ENCODE peak calls at places on chromosomes 5 and 9, in nine cellular contexts. One of them, this sample, is unnamed.

GRCh38 chr5:93150311-93151012 is 430.6 kb downstream of the NR2F1-AS1 start:
- DNase-seq in GM12878: no peak
- DNase-seq in fibroblast of villous mesenchyme: no peak
- DNase-seq in uterus: no peak
- DNase-seq in hepatocyte: no peak
- DNase-seq in tibial artery: no peak
- DNase-seq in GM10248: no peak
- DNase-seq in AG09319: no peak
- DNase-seq in K562: no peak
- DNase-seq in this sample: no peak

GRCh38 chr9:115164511-115164974 is 46.6 kb upstream of the TNC start:
- DNase-seq in GM12878: no peak
- DNase-seq in fibroblast of villous mesenchyme: no peak
- DNase-seq in uterus: no peak
- DNase-seq in hepatocyte: peak
- DNase-seq in tibial artery: no peak
- DNase-seq in GM10248: no peak
- DNase-seq in AG09319: no peak
- DNase-seq in K562: no peak
- DNase-seq in this sample: no peak

GRCh38 chr5:137209232-137209810 is 289.8 kb downstream of the SPOCK1 start:
- DNase-seq in GM12878: no peak
- DNase-seq in fibroblast of villous mesenchyme: peak
- DNase-seq in uterus: no peak
- DNase-seq in hepatocyte: no peak
- DNase-seq in tibial artery: no peak
- DNase-seq in GM10248: no peak
- DNase-seq in AG09319: no peak
- DNase-seq in K562: no peak
- DNase-seq in this sample: no peak

GRCh38 chr9:127212453-127212852 is 52.1 kb upstream of the GARNL3 start:
- DNase-seq in GM12878: no peak
- DNase-seq in fibroblast of villous mesenchyme: no peak
- DNase-seq in uterus: peak
- DNase-seq in hepatocyte: no peak
- DNase-seq in tibial artery: peak
- DNase-seq in GM10248: no peak
- DNase-seq in AG09319: no peak
- DNase-seq in K562: no peak
- DNase-seq in this sample: no peak

GRCh38 chr5:171367424-171368370 is 20.0 kb upstream of the NPM1 start:
- DNase-seq in GM12878: no peak
- DNase-seq in fibroblast of villous mesenchyme: peak
- DNase-seq in uterus: no peak
- DNase-seq in hepatocyte: no peak
- DNase-seq in tibial artery: no peak
- DNase-seq in GM10248: no peak
- DNase-seq in AG09319: no peak
- DNase-seq in K562: no peak
- DNase-seq in this sample: peak

GRCh38 chr9:93451762-93452709 is 551 bp downstream of the FAM120A start:
- DNase-seq in GM12878: no peak
- DNase-seq in fibroblast of villous mesenchyme: peak
- DNase-seq in uterus: peak
- DNase-seq in hepatocyte: peak
- DNase-seq in tibial artery: peak
- DNase-seq in GM10248: peak
- DNase-seq in AG09319: no peak
- DNase-seq in K562: peak
- DNase-seq in this sample: peak

GRCh38 chr9:76216161-76216649 is 178.0 kb downstream of the RFK start:
- DNase-seq in GM12878: no peak
- DNase-seq in fibroblast of villous mesenchyme: peak
- DNase-seq in uterus: no peak
- DNase-seq in hepatocyte: peak
- DNase-seq in tibial artery: no peak
- DNase-seq in GM10248: no peak
- DNase-seq in AG09319: peak
- DNase-seq in K562: no peak
- DNase-seq in this sample: no peak

GRCh38 chr5:30030110-30030509 is 1163.4 kb upstream of the CDH6 start:
- DNase-seq in GM12878: no peak
- DNase-seq in fibroblast of villous mesenchyme: no peak
- DNase-seq in uterus: no peak
- DNase-seq in hepatocyte: no peak
- DNase-seq in tibial artery: no peak
- DNase-seq in GM10248: no peak
- DNase-seq in AG09319: no peak
- DNase-seq in K562: no peak
- DNase-seq in this sample: no peak

GRCh38 chr9:136023401-136024225 is 62.4 kb upstream of the UBAC1 start:
- DNase-seq in GM12878: no peak
- DNase-seq in fibroblast of villous mesenchyme: peak
- DNase-seq in uterus: peak
- DNase-seq in hepatocyte: no peak
- DNase-seq in tibial artery: peak
- DNase-seq in GM10248: no peak
- DNase-seq in AG09319: peak
- DNase-seq in K562: no peak
- DNase-seq in this sample: no peak

GRCh38 chr5:40292006-40292405 is 387.7 kb upstream of the PTGER4 start:
- DNase-seq in GM12878: no peak
- DNase-seq in fibroblast of villous mesenchyme: no peak
- DNase-seq in uterus: no peak
- DNase-seq in hepatocyte: no peak
- DNase-seq in tibial artery: no peak
- DNase-seq in GM10248: no peak
- DNase-seq in AG09319: no peak
- DNase-seq in K562: no peak
- DNase-seq in this sample: no peak

GRCh38 chr9:135093911-135094584 is 6.6 kb downstream of the OLFM1 start:
- DNase-seq in GM12878: no peak
- DNase-seq in fibroblast of villous mesenchyme: no peak
- DNase-seq in uterus: no peak
- DNase-seq in hepatocyte: no peak
- DNase-seq in tibial artery: no peak
- DNase-seq in GM10248: no peak
- DNase-seq in AG09319: no peak
- DNase-seq in K562: no peak
- DNase-seq in this sample: no peak

GRCh38 chr5:168734657-168735344 is 155.6 kb upstream of the PANK3 start:
- DNase-seq in GM12878: no peak
- DNase-seq in fibroblast of villous mesenchyme: no peak
- DNase-seq in uterus: peak
- DNase-seq in hepatocyte: no peak
- DNase-seq in tibial artery: peak
- DNase-seq in GM10248: no peak
- DNase-seq in AG09319: peak
- DNase-seq in K562: no peak
- DNase-seq in this sample: peak

GRCh38 chr9:138122201-138122600 is 244.6 kb downstream of the CACNA1B start:
- DNase-seq in GM12878: no peak
- DNase-seq in fibroblast of villous mesenchyme: no peak
- DNase-seq in uterus: no peak
- DNase-seq in hepatocyte: no peak
- DNase-seq in tibial artery: no peak
- DNase-seq in GM10248: no peak
- DNase-seq in AG09319: no peak
- DNase-seq in K562: no peak
- DNase-seq in this sample: no peak

GRCh38 chr5:33120671-33121070 is 320.1 kb upstream of the TARS1 start:
- DNase-seq in GM12878: no peak
- DNase-seq in fibroblast of villous mesenchyme: no peak
- DNase-seq in uterus: no peak
- DNase-seq in hepatocyte: no peak
- DNase-seq in tibial artery: no peak
- DNase-seq in GM10248: no peak
- DNase-seq in AG09319: no peak
- DNase-seq in K562: no peak
- DNase-seq in this sample: no peak

GRCh38 chr5:59039003-59039295 is 456.1 kb downstream of the RAB3C start:
- DNase-seq in GM12878: no peak
- DNase-seq in fibroblast of villous mesenchyme: no peak
- DNase-seq in uterus: no peak
- DNase-seq in hepatocyte: no peak
- DNase-seq in tibial artery: no peak
- DNase-seq in GM10248: no peak
- DNase-seq in AG09319: no peak
- DNase-seq in K562: no peak
- DNase-seq in this sample: no peak

GRCh38 chr5:111463304-111463703 is 49.0 kb downstream of the STARD4 start:
- DNase-seq in GM12878: no peak
- DNase-seq in fibroblast of villous mesenchyme: no peak
- DNase-seq in uterus: no peak
- DNase-seq in hepatocyte: no peak
- DNase-seq in tibial artery: no peak
- DNase-seq in GM10248: no peak
- DNase-seq in AG09319: no peak
- DNase-seq in K562: no peak
- DNase-seq in this sample: no peak

DNA sequence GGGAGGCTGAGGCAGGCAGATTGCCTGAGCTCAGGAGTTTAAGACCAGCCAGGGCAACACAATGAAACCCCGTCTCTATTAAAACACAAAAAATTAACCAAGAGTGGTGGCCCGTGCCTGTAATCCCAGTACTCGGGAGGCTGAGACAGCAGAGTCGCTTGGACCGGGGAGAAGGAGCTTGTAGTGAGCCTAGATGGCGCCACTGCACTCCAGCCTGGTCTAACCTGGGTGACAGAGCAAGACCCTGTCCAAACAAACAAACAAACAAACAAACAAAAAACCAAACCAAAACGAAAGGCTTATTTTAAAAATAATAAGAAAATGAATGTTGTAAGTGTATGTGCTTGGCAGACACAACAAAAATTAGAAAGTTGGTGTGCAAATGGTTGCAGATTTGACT is 536.3 kb upstream of the PTPRD start:
- DNase-seq in GM12878: no peak
- DNase-seq in fibroblast of villous mesenchyme: no peak
- DNase-seq in uterus: no peak
- DNase-seq in hepatocyte: no peak
- DNase-seq in tibial artery: no peak
- DNase-seq in GM10248: no peak
- DNase-seq in AG09319: no peak
- DNase-seq in K562: no peak
- DNase-seq in this sample: no peak
- TF ChIP-seq CTCF in GM12878: no peak
- TF ChIP-seq CTCF in fibroblast of villous mesenchyme: no peak
- TF ChIP-seq CTCF in uterus: no peak
- TF ChIP-seq CTCF in hepatocyte: no peak
- TF ChIP-seq CTCF in tibial artery: no peak
- TF ChIP-seq CTCF in GM10248: no peak
- TF ChIP-seq CTCF in AG09319: no peak
- TF ChIP-seq CTCF in K562: no peak
- TF ChIP-seq CTCF in this sample: no peak

GRCh38 chr5:98929982-98930355 is 1.2 kb upstream of the CHD1 start:
- DNase-seq in GM12878: no peak
- DNase-seq in fibroblast of villous mesenchyme: no peak
- DNase-seq in uterus: no peak
- DNase-seq in hepatocyte: peak
- DNase-seq in tibial artery: peak
- DNase-seq in GM10248: no peak
- DNase-seq in AG09319: no peak
- DNase-seq in K562: no peak
- DNase-seq in this sample: no peak

GRCh38 chr5:98929123-98929981 is 545 bp upstream of the CHD1 start:
- DNase-seq in GM12878: peak
- DNase-seq in fibroblast of villous mesenchyme: peak
- DNase-seq in uterus: peak
- DNase-seq in hepatocyte: peak
- DNase-seq in tibial artery: peak
- DNase-seq in GM10248: peak
- DNase-seq in AG09319: peak
- DNase-seq in K562: peak
- DNase-seq in this sample: peak

GRCh38 chr5:98927988-98928801 is 612 bp downstream of the CHD1 start:
- DNase-seq in GM12878: no peak
- DNase-seq in fibroblast of villous mesenchyme: peak
- DNase-seq in uterus: peak
- DNase-seq in hepatocyte: peak
- DNase-seq in tibial artery: peak
- DNase-seq in GM10248: peak
- DNase-seq in AG09319: peak
- DNase-seq in K562: peak
- DNase-seq in this sample: peak

GRCh38 chr5:98927242-98927987 is 1.4 kb downstream of the CHD1 start:
- DNase-seq in GM12878: no peak
- DNase-seq in fibroblast of villous mesenchyme: peak
- DNase-seq in uterus: peak
- DNase-seq in hepatocyte: peak
- DNase-seq in tibial artery: peak
- DNase-seq in GM10248: peak
- DNase-seq in AG09319: peak
- DNase-seq in K562: peak
- DNase-seq in this sample: peak

GRCh38 chr5:98928802-98929122 is at the start of gene CHD1:
- DNase-seq in GM12878: no peak
- DNase-seq in fibroblast of villous mesenchyme: peak
- DNase-seq in uterus: peak
- DNase-seq in hepatocyte: peak
- DNase-seq in tibial artery: peak
- DNase-seq in GM10248: peak
- DNase-seq in AG09319: peak
- DNase-seq in K562: peak
- DNase-seq in this sample: peak
- TF ChIP-seq CTCF in GM12878: no peak
- TF ChIP-seq CTCF in fibroblast of villous mesenchyme: no peak
- TF ChIP-seq CTCF in uterus: no peak
- TF ChIP-seq CTCF in hepatocyte: no peak
- TF ChIP-seq CTCF in tibial artery: no peak
- TF ChIP-seq CTCF in GM10248: no peak
- TF ChIP-seq CTCF in AG09319: no peak
- TF ChIP-seq CTCF in K562: no peak
- TF ChIP-seq CTCF in this sample: no peak

GRCh38 chr9:69149321-69149807 is 24.7 kb upstream of the TJP2 start:
- DNase-seq in GM12878: no peak
- DNase-seq in fibroblast of villous mesenchyme: peak
- DNase-seq in uterus: no peak
- DNase-seq in hepatocyte: peak
- DNase-seq in tibial artery: no peak
- DNase-seq in GM10248: no peak
- DNase-seq in AG09319: peak
- DNase-seq in K562: no peak
- DNase-seq in this sample: no peak
- TF ChIP-seq CTCF in GM12878: no peak
- TF ChIP-seq CTCF in fibroblast of villous mesenchyme: peak
- TF ChIP-seq CTCF in uterus: peak
- TF ChIP-seq CTCF in hepatocyte: peak
- TF ChIP-seq CTCF in tibial artery: peak
- TF ChIP-seq CTCF in GM10248: no peak
- TF ChIP-seq CTCF in AG09319: peak
- TF ChIP-seq CTCF in K562: no peak
- TF ChIP-seq CTCF in this sample: no peak

DNA sequence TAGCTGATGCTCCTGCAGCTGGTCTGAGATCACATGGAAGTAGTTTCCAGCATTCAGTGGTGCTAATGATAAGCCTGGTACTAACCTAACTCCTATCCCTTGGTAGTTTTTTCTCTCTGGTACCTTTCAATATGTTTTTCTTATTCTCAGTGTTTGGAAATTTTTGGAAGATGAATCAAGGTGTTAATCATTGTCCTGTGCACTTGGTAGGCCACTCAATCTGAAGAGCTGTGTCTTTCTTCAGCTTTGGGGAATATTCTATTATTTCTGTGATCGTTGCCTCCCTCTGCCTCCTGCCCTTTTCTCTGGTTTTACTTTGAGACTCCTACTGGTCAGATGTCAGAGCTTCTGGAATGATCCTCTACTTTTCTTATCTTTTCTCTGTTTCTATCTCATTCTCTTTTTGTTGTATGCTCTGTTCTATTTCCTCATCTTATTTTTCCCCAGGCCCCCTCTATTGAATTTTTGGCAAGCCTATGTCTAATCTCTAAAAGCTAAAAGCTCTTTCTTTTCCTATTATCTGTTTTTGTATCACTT is 136.8 kb downstream of the APBA1 start:
- DNase-seq in GM12878: no peak
- DNase-seq in fibroblast of villous mesenchyme: no peak
- DNase-seq in uterus: no peak
- DNase-seq in hepatocyte: no peak
- DNase-seq in tibial artery: no peak
- DNase-seq in GM10248: no peak
- DNase-seq in AG09319: no peak
- DNase-seq in K562: no peak
- DNase-seq in this sample: no peak
- TF ChIP-seq CTCF in GM12878: no peak
- TF ChIP-seq CTCF in fibroblast of villous mesenchyme: no peak
- TF ChIP-seq CTCF in uterus: no peak
- TF ChIP-seq CTCF in hepatocyte: no peak
- TF ChIP-seq CTCF in tibial artery: no peak
- TF ChIP-seq CTCF in GM10248: no peak
- TF ChIP-seq CTCF in AG09319: no peak
- TF ChIP-seq CTCF in K562: no peak
- TF ChIP-seq CTCF in this sample: no peak